ENCODE peak calls at places on chromosomes 2 and 18, in four cellular contexts. B is activated naive CD8-positive, alpha-beta T cell treated with anti-CD3 and anti-CD28 coated beads, Interleukin-2, amount 50 U/mL, for 16 hours; P is stimulated activated CD4-positive, alpha-beta T cell treated with anti-CD3 and anti-CD28 coated beads, Interleukin-1b, Interleukin-23, amount 100 ng/mL, for 24 hours; M is ELF-1. V is an unnamed sample.

GRCh38 chr2:153953761-153954160 is 82.0 kb downstream of the GALNT13 start:
- DNase-seq in P (no peak), B (no peak), M (no peak), V (no peak)

GRCh38 chr18:49170925-49171509 is 220.3 kb upstream of the SMAD7 start:
- DNase-seq in M (no peak), P (no peak), B (no peak), V (no peak)

GRCh38 chr2:67240507-67240906 is 156.6 kb upstream of the ETAA1 start:
- DNase-seq in B (no peak), P (no peak), M (no peak), V (no peak)

GRCh38 chr2:70596739-70597138 is 43.1 kb upstream of the TGFA start:
- DNase-seq in B (no peak), M (no peak), P (no peak), V (no peak)

GRCh38 chr2:8656811-8657210 is 25.0 kb upstream of the ID2 start:
- DNase-seq in B (no peak), M (no peak), P (no peak), V (no peak)

GRCh38 chr2:20433946-20434553 is 12.8 kb upstream of the RHOB start:
- DNase-seq in P (no peak), B (no peak), M (no peak), V (no peak)

GRCh38 chr2:30959653-30960052 is 152.4 kb upstream of the CAPN13 start:
- DNase-seq in M (no peak), B (no peak), P (no peak), V (no peak)

GRCh38 chr2:136572335-136572734 is 193.0 kb upstream of the THSD7B start:
- DNase-seq in P (no peak), M (no peak), B (no peak), V (no peak)

GRCh38 chr2:223043164-223043941 is 8.6 kb upstream of the KCNE4 start:
- DNase-seq in P (no peak), M (no peak), B (no peak), V (no peak)

GRCh38 chr2:106158871-106159270 is 35.2 kb downstream of the UXS1 start:
- DNase-seq in B (no peak), M (no peak), P (no peak), V (no peak)

GRCh38 chr2:227568852-227569169 is 29.9 kb upstream of the SCYGR2 start:
- DNase-seq in M (no peak), P (no peak), B (no peak), V (no peak)

GRCh38 chr2:14385043-14385442 is 247.5 kb upstream of the LRATD1 start:
- DNase-seq in B (no peak), M (no peak), P (no peak), V (no peak)

V was measured in GM23338.